ENCODE peak calls at places on chromosomes 12 and 14, in nine cellular contexts. One of them, this sample, is unnamed.
A peak's percentile ranks its signal among the peaks of the same experiment; 100 is the strongest.

GRCh38 chr14:67461341-67461985 is 27.1 kb downstream of the TMEM229B start:
- DNase-seq in cardiac muscle cell: peak; percentile 42
- DNase-seq in right lobe of liver: no peak
- DNase-seq in HFFc6: no peak
- DNase-seq in glutamatergic neuron: no peak
- DNase-seq in vagina: no peak
- DNase-seq in WTC11: no peak
- DNase-seq in mesothelial cell of epicardium: no peak
- DNase-seq in mucosa of descending colon: no peak
- DNase-seq in this sample: no peak

GRCh38 chr14:59394268-59394667 is 70.9 kb downstream of the GPR135 start:
- DNase-seq in glutamatergic neuron: no peak
- DNase-seq in vagina: no peak
- DNase-seq in WTC11: no peak
- DNase-seq in cardiac muscle cell: no peak
- DNase-seq in HFFc6: no peak
- DNase-seq in right lobe of liver: no peak
- DNase-seq in mesothelial cell of epicardium: no peak
- DNase-seq in mucosa of descending colon: no peak
- DNase-seq in this sample: no peak

GRCh38 chr12:63862187-63863107 is 17.9 kb downstream of the SRGAP1 start:
- DNase-seq in mesothelial cell of epicardium: no peak
- DNase-seq in cardiac muscle cell: no peak
- DNase-seq in HFFc6: peak; percentile 41
- DNase-seq in mucosa of descending colon: peak; percentile 76
- DNase-seq in right lobe of liver: peak; percentile 78
- DNase-seq in WTC11: no peak
- DNase-seq in vagina: no peak
- DNase-seq in glutamatergic neuron: no peak
- DNase-seq in this sample: no peak

GRCh38 chr12:100993916-100994315 is 199.3 kb downstream of the ANO4 start:
- DNase-seq in cardiac muscle cell: no peak
- DNase-seq in vagina: no peak
- DNase-seq in HFFc6: no peak
- DNase-seq in glutamatergic neuron: no peak
- DNase-seq in mucosa of descending colon: no peak
- DNase-seq in WTC11: no peak
- DNase-seq in mesothelial cell of epicardium: no peak
- DNase-seq in right lobe of liver: no peak
- DNase-seq in this sample: no peak

GRCh38 chr12:121299662-121300061 is 3.2 kb upstream of the CAMKK2 start:
- DNase-seq in vagina: no peak
- DNase-seq in mesothelial cell of epicardium: no peak
- DNase-seq in glutamatergic neuron: no peak
- DNase-seq in mucosa of descending colon: no peak
- DNase-seq in cardiac muscle cell: no peak
- DNase-seq in HFFc6: no peak
- DNase-seq in right lobe of liver: no peak
- DNase-seq in WTC11: no peak
- DNase-seq in this sample: no peak

GRCh38 chr14:75153295-75153694 is 23.1 kb downstream of the TMED10 start:
- DNase-seq in mucosa of descending colon: no peak
- DNase-seq in glutamatergic neuron: no peak
- DNase-seq in cardiac muscle cell: no peak
- DNase-seq in mesothelial cell of epicardium: no peak
- DNase-seq in vagina: no peak
- DNase-seq in HFFc6: no peak
- DNase-seq in WTC11: no peak
- DNase-seq in right lobe of liver: no peak
- DNase-seq in this sample: no peak

GRCh38 chr12:48947727-48948126 is 9.6 kb downstream of the ARF3 start:
- DNase-seq in right lobe of liver: no peak
- DNase-seq in mucosa of descending colon: no peak
- DNase-seq in vagina: no peak
- DNase-seq in HFFc6: no peak
- DNase-seq in cardiac muscle cell: no peak
- DNase-seq in glutamatergic neuron: no peak
- DNase-seq in mesothelial cell of epicardium: no peak
- DNase-seq in WTC11: no peak
- DNase-seq in this sample: no peak

GRCh38 chr12:28704477-28705169 is 444.5 kb upstream of the FAR2 start:
- DNase-seq in WTC11: no peak
- DNase-seq in right lobe of liver: no peak
- DNase-seq in cardiac muscle cell: no peak
- DNase-seq in HFFc6: no peak
- DNase-seq in glutamatergic neuron: no peak
- DNase-seq in vagina: no peak
- DNase-seq in mucosa of descending colon: no peak
- DNase-seq in mesothelial cell of epicardium: no peak
- DNase-seq in this sample: no peak

GRCh38 chr14:35401853-35402252 is 2.7 kb downstream of the NFKBIA start:
- DNase-seq in glutamatergic neuron: no peak
- DNase-seq in HFFc6: no peak
- DNase-seq in mesothelial cell of epicardium: no peak
- DNase-seq in vagina: no peak
- DNase-seq in cardiac muscle cell: peak; percentile 61
- DNase-seq in right lobe of liver: no peak
- DNase-seq in mucosa of descending colon: no peak
- DNase-seq in WTC11: no peak
- DNase-seq in this sample: no peak

GRCh38 chr12:24903305-24904088 is 45.4 kb downstream of the BCAT1 start:
- DNase-seq in cardiac muscle cell: peak; percentile 41
- DNase-seq in right lobe of liver: no peak
- DNase-seq in WTC11: no peak
- DNase-seq in mesothelial cell of epicardium: no peak
- DNase-seq in mucosa of descending colon: no peak
- DNase-seq in vagina: no peak
- DNase-seq in glutamatergic neuron: no peak
- DNase-seq in HFFc6: no peak
- DNase-seq in this sample: no peak

GRCh38 chr14:85463512-85463911 is 66.4 kb upstream of the FLRT2 start:
- DNase-seq in mesothelial cell of epicardium: no peak
- DNase-seq in cardiac muscle cell: no peak
- DNase-seq in right lobe of liver: no peak
- DNase-seq in mucosa of descending colon: no peak
- DNase-seq in HFFc6: no peak
- DNase-seq in WTC11: no peak
- DNase-seq in vagina: no peak
- DNase-seq in glutamatergic neuron: no peak
- DNase-seq in this sample: no peak

GRCh38 chr12:60100852-60101251 is 505.0 kb downstream of the SLC16A7 start:
- DNase-seq in cardiac muscle cell: no peak
- DNase-seq in right lobe of liver: no peak
- DNase-seq in WTC11: no peak
- DNase-seq in HFFc6: no peak
- DNase-seq in mesothelial cell of epicardium: no peak
- DNase-seq in vagina: no peak
- DNase-seq in mucosa of descending colon: no peak
- DNase-seq in glutamatergic neuron: no peak
- DNase-seq in this sample: no peak

GRCh38 chr14:40271480-40271879 is 839.2 kb upstream of the FBXO33 start:
- DNase-seq in mesothelial cell of epicardium: no peak
- DNase-seq in HFFc6: no peak
- DNase-seq in vagina: no peak
- DNase-seq in WTC11: no peak
- DNase-seq in glutamatergic neuron: no peak
- DNase-seq in mucosa of descending colon: no peak
- DNase-seq in cardiac muscle cell: no peak
- DNase-seq in right lobe of liver: no peak
- DNase-seq in this sample: no peak

GRCh38 chr12:58176296-58176869 is 235.0 kb downstream of the ATP23 start:
- DNase-seq in glutamatergic neuron: peak; percentile 59
- DNase-seq in right lobe of liver: no peak
- DNase-seq in WTC11: peak; percentile 77
- DNase-seq in mesothelial cell of epicardium: peak; percentile 52
- DNase-seq in HFFc6: no peak
- DNase-seq in vagina: no peak
- DNase-seq in mucosa of descending colon: peak; percentile 39
- DNase-seq in cardiac muscle cell: peak; percentile 52
- DNase-seq in this sample: no peak

GRCh38 chr14:104924421-104925213 is at the start of gene PLD4:
- DNase-seq in right lobe of liver: peak; percentile 45
- DNase-seq in cardiac muscle cell: no peak
- DNase-seq in vagina: no peak
- DNase-seq in mucosa of descending colon: no peak
- DNase-seq in mesothelial cell of epicardium: no peak
- DNase-seq in glutamatergic neuron: no peak
- DNase-seq in HFFc6: no peak
- DNase-seq in WTC11: no peak
- DNase-seq in this sample: no peak

DNA sequence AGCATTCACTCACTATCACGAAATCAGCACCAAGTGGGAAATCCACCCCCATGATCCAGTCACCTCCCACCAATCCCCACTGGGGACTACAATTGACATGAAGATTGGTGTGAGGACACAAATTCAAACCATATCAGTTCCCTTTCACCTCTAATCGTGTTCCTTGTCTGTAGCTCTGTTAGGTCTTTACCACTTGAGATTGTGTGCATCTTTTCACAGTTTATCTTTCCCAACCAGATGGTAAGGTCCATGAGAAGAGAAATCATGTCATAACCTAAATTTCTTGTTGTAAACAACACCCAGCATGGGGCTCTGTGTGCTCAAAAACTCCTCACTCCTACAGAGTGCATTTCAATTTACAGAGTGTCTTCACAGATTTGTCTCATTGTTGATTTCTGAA is 27.1 kb upstream of the PCED1B start:
- DNase-seq in mesothelial cell of epicardium: no peak
- DNase-seq in cardiac muscle cell: no peak
- DNase-seq in mucosa of descending colon: no peak
- DNase-seq in vagina: no peak
- DNase-seq in HFFc6: no peak
- DNase-seq in right lobe of liver: no peak
- DNase-seq in glutamatergic neuron: no peak
- DNase-seq in WTC11: no peak
- DNase-seq in this sample: no peak
- TF ChIP-seq CTCF in mesothelial cell of epicardium: no peak
- TF ChIP-seq CTCF in cardiac muscle cell: no peak
- TF ChIP-seq CTCF in mucosa of descending colon: no peak
- TF ChIP-seq CTCF in vagina: no peak
- TF ChIP-seq CTCF in HFFc6: no peak
- TF ChIP-seq CTCF in right lobe of liver: no peak
- TF ChIP-seq CTCF in glutamatergic neuron: no peak
- TF ChIP-seq CTCF in WTC11: no peak
- TF ChIP-seq CTCF in this sample: no peak

GRCh38 chr12:8553088-8553627 is 12.5 kb upstream of the CLEC4E start:
- DNase-seq in mucosa of descending colon: no peak
- DNase-seq in WTC11: peak; percentile 32
- DNase-seq in cardiac muscle cell: no peak
- DNase-seq in vagina: no peak
- DNase-seq in right lobe of liver: no peak
- DNase-seq in glutamatergic neuron: no peak
- DNase-seq in mesothelial cell of epicardium: no peak
- DNase-seq in HFFc6: no peak
- DNase-seq in this sample: no peak
- TF ChIP-seq CTCF in mucosa of descending colon: no peak
- TF ChIP-seq CTCF in WTC11: no peak
- TF ChIP-seq CTCF in cardiac muscle cell: no peak
- TF ChIP-seq CTCF in vagina: no peak
- TF ChIP-seq CTCF in right lobe of liver: no peak
- TF ChIP-seq CTCF in glutamatergic neuron: no peak
- TF ChIP-seq CTCF in mesothelial cell of epicardium: no peak
- TF ChIP-seq CTCF in HFFc6: peak; percentile 13
- TF ChIP-seq CTCF in this sample: no peak

GRCh38 chr14:68638817-68639517 is 153.9 kb downstream of the ZFP36L1 start:
- DNase-seq in WTC11: no peak
- DNase-seq in mucosa of descending colon: no peak
- DNase-seq in cardiac muscle cell: peak; percentile 39
- DNase-seq in right lobe of liver: no peak
- DNase-seq in glutamatergic neuron: no peak
- DNase-seq in HFFc6: no peak
- DNase-seq in mesothelial cell of epicardium: no peak
- DNase-seq in vagina: peak; percentile 76
- DNase-seq in this sample: no peak
- TF ChIP-seq CTCF in WTC11: no peak
- TF ChIP-seq CTCF in mucosa of descending colon: no peak
- TF ChIP-seq CTCF in cardiac muscle cell: no peak
- TF ChIP-seq CTCF in right lobe of liver: no peak
- TF ChIP-seq CTCF in glutamatergic neuron: no peak
- TF ChIP-seq CTCF in HFFc6: no peak
- TF ChIP-seq CTCF in mesothelial cell of epicardium: no peak
- TF ChIP-seq CTCF in vagina: no peak
- TF ChIP-seq CTCF in this sample: no peak

GRCh38 chr14:54818201-54819133 is 84.2 kb downstream of the GCH1 start:
- DNase-seq in vagina: no peak
- DNase-seq in HFFc6: peak; percentile 85
- DNase-seq in glutamatergic neuron: no peak
- DNase-seq in WTC11: no peak
- DNase-seq in cardiac muscle cell: peak; percentile 88
- DNase-seq in mesothelial cell of epicardium: no peak
- DNase-seq in mucosa of descending colon: no peak
- DNase-seq in right lobe of liver: no peak
- DNase-seq in this sample: no peak

GRCh38 chr14:54822685-54823084 is 79.9 kb downstream of the GCH1 start:
- DNase-seq in glutamatergic neuron: no peak
- DNase-seq in vagina: no peak
- DNase-seq in right lobe of liver: no peak
- DNase-seq in mucosa of descending colon: no peak
- DNase-seq in cardiac muscle cell: no peak
- DNase-seq in HFFc6: no peak
- DNase-seq in mesothelial cell of epicardium: no peak
- DNase-seq in WTC11: no peak
- DNase-seq in this sample: no peak

GRCh38 chr14:54829486-54830224 is 73.0 kb downstream of the GCH1 start:
- DNase-seq in mesothelial cell of epicardium: no peak
- DNase-seq in cardiac muscle cell: no peak
- DNase-seq in vagina: no peak
- DNase-seq in mucosa of descending colon: no peak
- DNase-seq in HFFc6: no peak
- DNase-seq in right lobe of liver: no peak
- DNase-seq in glutamatergic neuron: no peak
- DNase-seq in WTC11: no peak
- DNase-seq in this sample: no peak

GRCh38 chr14:54828031-54828430 is 74.6 kb downstream of the GCH1 start:
- DNase-seq in WTC11: no peak
- DNase-seq in vagina: no peak
- DNase-seq in mesothelial cell of epicardium: no peak
- DNase-seq in mucosa of descending colon: no peak
- DNase-seq in cardiac muscle cell: no peak
- DNase-seq in HFFc6: no peak
- DNase-seq in glutamatergic neuron: no peak
- DNase-seq in right lobe of liver: no peak
- DNase-seq in this sample: no peak

GRCh38 chr14:54823757-54824549 is 78.7 kb downstream of the GCH1 start:
- DNase-seq in mesothelial cell of epicardium: no peak
- DNase-seq in right lobe of liver: no peak
- DNase-seq in mucosa of descending colon: no peak
- DNase-seq in WTC11: no peak
- DNase-seq in cardiac muscle cell: no peak
- DNase-seq in glutamatergic neuron: no peak
- DNase-seq in HFFc6: no peak
- DNase-seq in vagina: no peak
- DNase-seq in this sample: no peak
- TF ChIP-seq CTCF in mesothelial cell of epicardium: no peak
- TF ChIP-seq CTCF in right lobe of liver: no peak
- TF ChIP-seq CTCF in mucosa of descending colon: no peak
- TF ChIP-seq CTCF in WTC11: no peak
- TF ChIP-seq CTCF in cardiac muscle cell: no peak
- TF ChIP-seq CTCF in glutamatergic neuron: no peak
- TF ChIP-seq CTCF in HFFc6: no peak
- TF ChIP-seq CTCF in vagina: no peak
- TF ChIP-seq CTCF in this sample: no peak